ENCODE peak calls at places on chromosome 18, in ten cellular contexts. R, T, W, H, L, B, S, P, C and F are unnamed samples. For H3K9me3, the result is how much of the 10 kb centered on the place peaks cover.

GRCh38 chr18:62784966-62785413 is 69.6 kb downstream of the PHLPP1 start:
- DNase-seq in R (peak), T (peak), W (no peak), H (no peak), L (no peak), B (no peak), S (no peak), P (no peak), C (no peak), F (peak)

GRCh38 chr18:75350857-75351256 is 76.6 kb downstream of the SMIM21 start:
- DNase-seq in R (no peak), T (no peak), W (no peak), H (no peak), L (no peak), B (no peak), S (no peak), P (no peak), C (no peak), F (no peak)

GRCh38 chr18:80191907-80192652 is 55.2 kb downstream of the PARD6G start:
- DNase-seq in R (no peak), T (no peak), W (no peak), H (no peak), L (no peak), B (no peak), S (no peak), P (no peak), C (no peak), F (no peak)

GRCh38 chr18:5197032-5197434 is at the start of gene AKAIN1:
- DNase-seq in R (peak), T (no peak), W (no peak), H (no peak), L (no peak), B (no peak), S (no peak), P (no peak), C (no peak), F (peak)

GRCh38 chr18:11149441-11150270 is at the start of gene PIEZO2:
- DNase-seq in R (peak), T (peak), W (peak), H (no peak), L (peak), B (no peak), S (no peak), P (no peak), C (no peak), F (peak)

GRCh38 chr18:47798366-47798765 is 132.1 kb downstream of the SMAD2 start:
- DNase-seq in R (no peak), T (no peak), W (no peak), H (no peak), L (no peak), B (no peak), S (no peak), P (no peak), C (no peak), F (no peak)

GRCh38 chr18:76422838-76423237 is 72.2 kb downstream of the ZNF516 start:
- DNase-seq in R (no peak), T (no peak), W (no peak), H (no peak), L (no peak), B (no peak), S (no peak), P (no peak), C (no peak), F (no peak)

GRCh38 chr18:21672868-21673267 is 31.7 kb downstream of the ABHD3 start:
- DNase-seq in R (peak), T (no peak), W (no peak), H (peak), L (peak), B (no peak), S (no peak), P (peak), C (no peak), F (no peak)

GRCh38 chr18:11960743-11961380 is 20.4 kb upstream of the IMPA2 start:
- DNase-seq in R (no peak), T (no peak), W (no peak), H (no peak), L (no peak), B (no peak), S (no peak), P (no peak), C (no peak), F (no peak)

GRCh38 chr18:61655630-61656029 is 237.2 kb downstream of the RNF152 start:
- DNase-seq in R (no peak), T (no peak), W (no peak), H (no peak), L (no peak), B (no peak), S (no peak), P (no peak), C (no peak), F (no peak)

GRCh38 chr18:13684546-13684945 is 41.8 kb downstream of the FAM210A start:
- DNase-seq in R (no peak), T (no peak), W (no peak), H (no peak), L (no peak), B (no peak), S (no peak), P (no peak), C (no peak), F (no peak)

GRCh38 chr18:13688191-13689136 is 37.9 kb downstream of the FAM210A start:
- DNase-seq in R (no peak), T (no peak), W (no peak), H (no peak), L (no peak), B (no peak), S (no peak), P (no peak), C (no peak), F (no peak)
- H3K9me3 ChIP-seq in R (under half), T (under half), W (under half), H (under half), L (under half), B (under half), S (under half), P (under half), C (under half), F (under half)

GRCh38 chr18:13176847-13177246 is 41.7 kb upstream of the LDLRAD4 start:
- DNase-seq in R (no peak), T (no peak), W (no peak), H (no peak), L (no peak), B (no peak), S (no peak), P (no peak), C (no peak), F (no peak)
- H3K27ac ChIP-seq in R (no peak), T (no peak), W (no peak), H (no peak), L (no peak), B (no peak), S (no peak), P (no peak), C (no peak), F (no peak)

DNA sequence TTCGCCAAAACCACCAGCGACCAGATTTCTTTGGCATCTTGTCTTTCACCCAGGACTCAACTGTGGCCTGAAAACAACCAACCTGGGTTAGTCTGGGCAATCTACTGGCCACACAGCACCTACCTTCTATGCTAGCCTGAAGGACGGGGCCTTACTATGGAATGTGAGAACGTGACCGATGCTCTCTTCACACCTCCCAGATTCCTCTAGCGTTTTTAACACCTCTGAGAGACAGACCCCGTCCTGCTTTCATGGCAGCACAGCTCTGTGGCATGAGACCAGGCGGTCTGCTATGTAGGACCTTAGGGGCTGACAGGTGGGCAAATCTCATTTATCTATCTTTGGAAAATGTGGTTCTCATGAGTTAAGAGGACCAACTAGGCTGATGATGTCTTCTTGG is 80.9 kb downstream of the EMILIN2 start:
- DNase-seq in R (no peak), T (no peak), W (no peak), H (no peak), L (no peak), B (no peak), S (no peak), P (no peak), C (no peak), F (no peak)
- H3K9me3 ChIP-seq in R (under half), T (under half), W (under half), H (under half), L (under half), B (under half), S (under half), P (under half), C (under half), F (under half)

DNA sequence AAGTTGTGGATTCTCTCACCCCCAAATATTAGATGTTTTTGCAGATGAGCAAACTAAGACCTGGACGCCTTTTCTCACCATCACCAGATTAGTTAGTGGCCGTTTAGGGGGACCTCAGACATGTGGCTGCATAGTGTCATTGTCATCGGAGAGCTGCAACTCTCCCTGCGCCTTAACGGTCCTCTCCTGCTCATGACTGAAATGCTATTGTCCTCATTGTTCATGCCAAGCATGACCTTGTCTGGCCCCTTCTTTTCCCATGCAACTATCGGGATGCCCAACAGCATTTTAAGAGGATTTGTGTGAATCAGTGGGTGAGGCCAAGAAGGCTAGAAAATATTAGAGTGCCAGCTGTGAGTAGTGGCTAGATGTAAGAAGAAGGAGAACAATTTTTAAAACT is 174.2 kb downstream of the SOCS6 start:
- DNase-seq in R (no peak), T (no peak), W (no peak), H (no peak), L (no peak), B (no peak), S (no peak), P (no peak), C (no peak), F (no peak)
- H3K27ac ChIP-seq in R (no peak), T (no peak), W (no peak), H (no peak), L (no peak), B (no peak), S (no peak), P (no peak), C (no peak), F (no peak)

GRCh38 chr18:39618265-39619003 is 2052.8 kb upstream of the CELF4 start:
- DNase-seq in R (no peak), T (no peak), W (no peak), H (no peak), L (no peak), B (no peak), S (no peak), P (no peak), C (no peak), F (no peak)
- H3K9me3 ChIP-seq in R (under half), T (under half), W (under half), H (under half), L (under half), B (under half), S (under half), P (under half), C (under half), F (under half)

GRCh38 chr18:55318864-55319516 is 269.0 kb downstream of the TCF4 start:
- DNase-seq in R (peak), T (no peak), W (no peak), H (no peak), L (no peak), B (no peak), S (no peak), P (no peak), C (no peak), F (peak)

GRCh38 chr18:55321268-55322175 is 266.5 kb downstream of the TCF4 start:
- DNase-seq in R (peak), T (peak), W (peak), H (no peak), L (peak), B (no peak), S (no peak), P (peak), C (peak), F (peak)

GRCh38 chr18:55317832-55318231 is 270.2 kb downstream of the TCF4 start:
- DNase-seq in R (no peak), T (no peak), W (no peak), H (no peak), L (no peak), B (no peak), S (no peak), P (no peak), C (no peak), F (no peak)

GRCh38 chr18:55320399-55321255 is 267.4 kb downstream of the TCF4 start:
- DNase-seq in R (peak), T (no peak), W (no peak), H (no peak), L (no peak), B (no peak), S (no peak), P (no peak), C (peak), F (peak)

GRCh38 chr18:55319517-55319905 is 268.5 kb downstream of the TCF4 start:
- DNase-seq in R (peak), T (no peak), W (no peak), H (no peak), L (no peak), B (no peak), S (no peak), P (no peak), C (no peak), F (no peak)
- H3K27ac ChIP-seq in R (peak), T (no peak), W (peak), H (no peak), L (peak), B (no peak), S (no peak), P (no peak), C (peak), F (peak)

GRCh38 chr18:42752921-42753320 is 362.6 kb downstream of the RIT2 start:
- DNase-seq in R (no peak), T (no peak), W (no peak), H (no peak), L (no peak), B (no peak), S (no peak), P (no peak), C (no peak), F (no peak)
- H3K9me3 ChIP-seq in R (under half), T (under half), W (under half), H (under half), L (under half), B (under half), S (under half), P (under half), C (under half), F (under half)

GRCh38 chr18:74283646-74284045 is 8.1 kb downstream of the CYB5A start:
- DNase-seq in R (no peak), T (no peak), W (no peak), H (no peak), L (no peak), B (no peak), S (no peak), P (no peak), C (no peak), F (no peak)
- H3K27ac ChIP-seq in R (no peak), T (no peak), W (no peak), H (peak), L (no peak), B (no peak), S (no peak), P (peak), C (no peak), F (no peak)

GRCh38 chr18:38487521-38487920 is 921.9 kb upstream of the CELF4 start:
- DNase-seq in R (no peak), T (no peak), W (no peak), H (no peak), L (no peak), B (no peak), S (no peak), P (no peak), C (no peak), F (no peak)
- H3K9me3 ChIP-seq in R (under half), T (under half), W (under half), H (under half), L (under half), B (under half), S (under half), P (under half), C (under half), F (under half)

DNA sequence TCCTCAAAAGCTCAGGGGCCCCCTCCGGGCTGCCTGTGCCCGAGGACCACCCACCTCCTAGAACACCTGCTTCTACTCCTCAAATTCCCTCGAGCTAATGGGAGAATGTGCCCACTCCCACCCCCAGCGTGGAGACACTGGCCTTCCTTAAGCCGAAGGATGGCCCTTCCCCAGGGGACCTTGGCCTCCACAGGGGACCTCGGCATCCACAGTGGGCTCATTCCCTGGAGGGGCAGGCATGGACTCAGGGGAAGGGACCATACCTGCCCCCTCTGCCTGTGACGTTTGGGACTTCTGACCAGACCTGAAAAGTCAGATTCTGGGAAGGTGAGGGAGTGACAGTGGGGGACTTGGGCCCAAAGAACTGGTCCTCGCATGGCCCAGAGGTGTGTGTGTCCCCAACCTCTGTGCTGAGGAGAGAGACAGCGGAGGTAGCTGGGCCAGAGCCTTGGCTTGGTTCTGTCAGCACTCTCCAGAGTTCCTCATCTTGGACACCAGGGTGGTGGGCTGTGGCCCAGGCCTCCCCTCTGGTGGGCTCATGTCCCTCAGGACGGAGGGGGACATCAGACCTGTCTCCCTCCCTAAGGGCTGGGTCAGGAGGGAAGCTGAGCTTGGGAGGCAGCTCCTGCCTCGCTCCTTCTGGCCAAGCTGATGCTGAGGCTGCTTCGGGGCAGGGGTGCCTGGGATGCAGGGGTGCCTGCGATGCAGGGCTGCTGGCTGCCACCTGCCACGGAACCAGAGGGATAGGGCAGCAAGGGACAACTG is 240.4 kb downstream of the HAUS1 start:
- DNase-seq in R (no peak), T (no peak), W (no peak), H (no peak), L (no peak), B (peak), S (no peak), P (no peak), C (no peak), F (no peak)
- H3K27ac ChIP-seq in R (no peak), T (no peak), W (peak), H (no peak), L (no peak), B (no peak), S (no peak), P (no peak), C (no peak), F (no peak)